ENCODE peak calls at places on chromosomes 16 and 17, in six cellular contexts. One of them, this sample, is unnamed. For H3K36me3, the result is how much of the 10 kb centered on the place peaks cover.

GRCh38 chr16:1048442-1049112 is 24.0 kb upstream of the SSTR5 start:
- DNase-seq in spleen: no peak
- DNase-seq in tibial nerve: peak
- DNase-seq in tibial artery: no peak
- DNase-seq in colonic mucosa: peak
- DNase-seq in testis: peak
- DNase-seq in this sample: no peak

GRCh38 chr17:4808378-4808767 is 1.4 kb downstream of the PLD2 start:
- DNase-seq in spleen: no peak
- DNase-seq in tibial nerve: peak
- DNase-seq in tibial artery: peak
- DNase-seq in colonic mucosa: peak
- DNase-seq in testis: peak
- DNase-seq in this sample: no peak

GRCh38 chr16:2790631-2791030 is 3.3 kb upstream of the PRSS33 start:
- DNase-seq in spleen: no peak
- DNase-seq in tibial nerve: no peak
- DNase-seq in tibial artery: no peak
- DNase-seq in colonic mucosa: no peak
- DNase-seq in testis: no peak
- DNase-seq in this sample: no peak

GRCh38 chr17:49951362-49952080 is 17.5 kb upstream of the DLX4 start:
- DNase-seq in spleen: no peak
- DNase-seq in tibial nerve: no peak
- DNase-seq in tibial artery: no peak
- DNase-seq in colonic mucosa: no peak
- DNase-seq in testis: no peak
- DNase-seq in this sample: no peak

GRCh38 chr17:65287040-65287439 is 149.9 kb downstream of the RGS9 start:
- DNase-seq in spleen: no peak
- DNase-seq in tibial nerve: no peak
- DNase-seq in tibial artery: no peak
- DNase-seq in colonic mucosa: no peak
- DNase-seq in testis: no peak
- DNase-seq in this sample: no peak

GRCh38 chr16:46845952-46846351 is 15.0 kb upstream of the C16orf87 start:
- DNase-seq in spleen: peak
- DNase-seq in tibial nerve: no peak
- DNase-seq in tibial artery: no peak
- DNase-seq in colonic mucosa: no peak
- DNase-seq in testis: no peak
- DNase-seq in this sample: no peak

GRCh38 chr17:43599835-43600234 is 53.7 kb upstream of the ETV4 start:
- DNase-seq in spleen: no peak
- DNase-seq in tibial nerve: peak
- DNase-seq in tibial artery: no peak
- DNase-seq in colonic mucosa: peak
- DNase-seq in testis: no peak
- DNase-seq in this sample: no peak

GRCh38 chr16:19583665-19584300 is 28.3 kb downstream of the VPS35L start:
- DNase-seq in spleen: no peak
- DNase-seq in tibial nerve: no peak
- DNase-seq in tibial artery: no peak
- DNase-seq in colonic mucosa: peak
- DNase-seq in testis: peak
- DNase-seq in this sample: no peak

GRCh38 chr16:71882505-71883192 is 1.3 kb downstream of the ZNF821 start:
- DNase-seq in spleen: no peak
- DNase-seq in tibial nerve: peak
- DNase-seq in tibial artery: no peak
- DNase-seq in colonic mucosa: peak
- DNase-seq in testis: peak
- DNase-seq in this sample: peak
- H3K27ac ChIP-seq in spleen: peak
- H3K27ac ChIP-seq in tibial nerve: peak
- H3K27ac ChIP-seq in tibial artery: peak
- H3K27ac ChIP-seq in colonic mucosa: peak
- H3K27ac ChIP-seq in testis: peak
- H3K27ac ChIP-seq in this sample: peak

GRCh38 chr16:74951676-74952075 is 33.2 kb downstream of the WDR59 start:
- DNase-seq in spleen: peak
- DNase-seq in tibial nerve: no peak
- DNase-seq in tibial artery: peak
- DNase-seq in colonic mucosa: no peak
- DNase-seq in testis: no peak
- DNase-seq in this sample: no peak

GRCh38 chr16:74954763-74955162 is 30.2 kb downstream of the WDR59 start:
- DNase-seq in spleen: no peak
- DNase-seq in tibial nerve: no peak
- DNase-seq in tibial artery: no peak
- DNase-seq in colonic mucosa: no peak
- DNase-seq in testis: no peak
- DNase-seq in this sample: no peak

GRCh38 chr16:74949309-74949708 is 35.6 kb downstream of the WDR59 start:
- DNase-seq in spleen: no peak
- DNase-seq in tibial nerve: no peak
- DNase-seq in tibial artery: no peak
- DNase-seq in colonic mucosa: no peak
- DNase-seq in testis: no peak
- DNase-seq in this sample: no peak

GRCh38 chr16:74950511-74950910 is 34.4 kb downstream of the WDR59 start:
- DNase-seq in spleen: peak
- DNase-seq in tibial nerve: no peak
- DNase-seq in tibial artery: peak
- DNase-seq in colonic mucosa: no peak
- DNase-seq in testis: no peak
- DNase-seq in this sample: no peak

GRCh38 chr16:74951206-74951605 is 33.7 kb downstream of the WDR59 start:
- DNase-seq in spleen: peak
- DNase-seq in tibial nerve: no peak
- DNase-seq in tibial artery: peak
- DNase-seq in colonic mucosa: no peak
- DNase-seq in testis: no peak
- DNase-seq in this sample: no peak
- H3K36me3 ChIP-seq in spleen: under half
- H3K36me3 ChIP-seq in tibial nerve: half or more
- H3K36me3 ChIP-seq in tibial artery: half or more
- H3K36me3 ChIP-seq in colonic mucosa: under half
- H3K36me3 ChIP-seq in testis: under half
- H3K36me3 ChIP-seq in this sample: half or more

DNA sequence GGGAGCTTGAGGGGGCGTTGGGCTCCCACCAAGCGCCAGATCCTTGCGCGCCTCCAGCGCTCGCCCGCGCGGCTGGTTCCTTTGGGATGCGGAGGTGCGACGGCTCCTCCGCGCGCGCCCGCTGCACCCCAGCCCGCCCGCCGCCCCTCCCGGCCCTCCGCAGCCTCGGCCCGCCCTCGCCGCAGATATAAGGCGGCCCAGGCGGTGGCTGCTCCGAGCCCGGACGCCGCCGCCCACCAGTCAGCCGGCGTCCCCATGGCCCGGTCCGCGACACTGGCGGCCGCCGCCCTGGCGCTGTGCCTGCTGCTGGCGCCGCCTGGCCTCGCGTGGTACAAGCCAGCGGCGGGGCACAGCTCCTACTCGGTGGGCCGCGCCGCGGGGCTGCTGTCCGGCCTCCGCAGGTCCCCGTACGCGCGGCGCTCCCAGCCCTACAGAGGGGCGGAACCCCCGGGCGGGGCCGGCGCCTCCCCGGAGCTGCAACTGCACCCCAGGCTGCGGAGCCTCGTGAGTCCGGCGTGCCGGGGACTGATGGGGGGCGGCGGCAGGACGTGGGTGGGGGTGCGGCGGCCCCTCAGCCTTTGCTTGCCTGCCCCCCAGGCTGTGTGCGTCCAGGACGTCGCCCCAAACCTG is at the start of gene NPB:
- DNase-seq in spleen: no peak
- DNase-seq in tibial nerve: no peak
- DNase-seq in tibial artery: peak
- DNase-seq in colonic mucosa: no peak
- DNase-seq in testis: no peak
- DNase-seq in this sample: no peak
- H3K4me3 ChIP-seq in spleen: peak
- H3K4me3 ChIP-seq in tibial nerve: peak
- H3K4me3 ChIP-seq in tibial artery: peak
- H3K4me3 ChIP-seq in colonic mucosa: peak
- H3K4me3 ChIP-seq in testis: peak
- H3K4me3 ChIP-seq in this sample: peak

GRCh38 chr16:73060948-73061495 is 13.1 kb upstream of the ZFHX3 start:
- DNase-seq in spleen: no peak
- DNase-seq in tibial nerve: no peak
- DNase-seq in tibial artery: no peak
- DNase-seq in colonic mucosa: no peak
- DNase-seq in testis: no peak
- DNase-seq in this sample: no peak
- H3K27ac ChIP-seq in spleen: no peak
- H3K27ac ChIP-seq in tibial nerve: peak
- H3K27ac ChIP-seq in tibial artery: peak
- H3K27ac ChIP-seq in colonic mucosa: no peak
- H3K27ac ChIP-seq in testis: no peak
- H3K27ac ChIP-seq in this sample: peak